ENCODE peak calls at places on chromosome 14, in six cellular contexts. One of them, this sample, is unnamed.

GRCh38 chr14:71591929-71592328 is 340.3 kb upstream of the RGS6 start:
- DNase-seq in transverse colon: no peak
- DNase-seq in Peyer's patch: no peak
- DNase-seq in breast epithelium: no peak
- DNase-seq in OCI-LY7: peak; percentile 59
- DNase-seq in kidney: no peak
- DNase-seq in this sample: no peak

GRCh38 chr14:65482769-65483438 is 70.4 kb downstream of the FUT8 start:
- DNase-seq in kidney: no peak
- DNase-seq in breast epithelium: no peak
- DNase-seq in transverse colon: no peak
- DNase-seq in Peyer's patch: no peak
- DNase-seq in OCI-LY7: no peak
- DNase-seq in this sample: no peak

GRCh38 chr14:95496111-95496681 is 20.3 kb downstream of the SYNE3 start:
- DNase-seq in kidney: peak; percentile 8
- DNase-seq in transverse colon: no peak
- DNase-seq in Peyer's patch: no peak
- DNase-seq in breast epithelium: no peak
- DNase-seq in OCI-LY7: no peak
- DNase-seq in this sample: no peak

GRCh38 chr14:21070083-21070609 is at the start of gene ARHGEF40:
- DNase-seq in kidney: peak; percentile 89
- DNase-seq in Peyer's patch: peak; percentile 77
- DNase-seq in breast epithelium: no peak
- DNase-seq in OCI-LY7: peak; percentile 36
- DNase-seq in transverse colon: peak; percentile 69
- DNase-seq in this sample: peak; percentile 75

GRCh38 chr14:69014829-69015259 is 35.7 kb upstream of the ACTN1 start:
- DNase-seq in transverse colon: no peak
- DNase-seq in Peyer's patch: no peak
- DNase-seq in OCI-LY7: no peak
- DNase-seq in kidney: peak; percentile 48
- DNase-seq in breast epithelium: no peak
- DNase-seq in this sample: no peak

GRCh38 chr14:25121342-25122129 is 71.6 kb upstream of the STXBP6 start:
- DNase-seq in Peyer's patch: no peak
- DNase-seq in OCI-LY7: no peak
- DNase-seq in transverse colon: no peak
- DNase-seq in breast epithelium: no peak
- DNase-seq in kidney: no peak
- DNase-seq in this sample: no peak

GRCh38 chr14:36944307-36945010 is 227.9 kb downstream of the SLC25A21 start:
- DNase-seq in OCI-LY7: no peak
- DNase-seq in transverse colon: no peak
- DNase-seq in kidney: no peak
- DNase-seq in Peyer's patch: no peak
- DNase-seq in breast epithelium: no peak
- DNase-seq in this sample: no peak

GRCh38 chr14:92435154-92435553 is 78.4 kb upstream of the RIN3 start:
- DNase-seq in Peyer's patch: no peak
- DNase-seq in OCI-LY7: no peak
- DNase-seq in breast epithelium: no peak
- DNase-seq in kidney: no peak
- DNase-seq in transverse colon: no peak
- DNase-seq in this sample: no peak

GRCh38 chr14:66045572-66046021 is 440.6 kb upstream of the CCDC196 start:
- DNase-seq in kidney: no peak
- DNase-seq in OCI-LY7: no peak
- DNase-seq in breast epithelium: no peak
- DNase-seq in Peyer's patch: no peak
- DNase-seq in transverse colon: no peak
- DNase-seq in this sample: no peak

GRCh38 chr14:54566410-54567223 is at the start of gene SAMD4A:
- DNase-seq in OCI-LY7: peak; percentile 46
- DNase-seq in transverse colon: peak; percentile 75
- DNase-seq in Peyer's patch: peak; percentile 79
- DNase-seq in kidney: peak; percentile 94
- DNase-seq in breast epithelium: peak; percentile 68
- DNase-seq in this sample: peak; percentile 87

GRCh38 chr14:45377201-45377600 is 124.2 kb upstream of the MIS18BP1 start:
- DNase-seq in transverse colon: no peak
- DNase-seq in breast epithelium: no peak
- DNase-seq in Peyer's patch: no peak
- DNase-seq in OCI-LY7: no peak
- DNase-seq in kidney: no peak
- DNase-seq in this sample: no peak

GRCh38 chr14:78758333-78758732 is 588.2 kb downstream of the NRXN3 start:
- DNase-seq in transverse colon: no peak
- DNase-seq in OCI-LY7: peak; percentile 24
- DNase-seq in breast epithelium: no peak
- DNase-seq in kidney: no peak
- DNase-seq in Peyer's patch: no peak
- DNase-seq in this sample: no peak

GRCh38 chr14:97846156-97846555 is 1049.0 kb downstream of the VRK1 start:
- DNase-seq in kidney: no peak
- DNase-seq in breast epithelium: no peak
- DNase-seq in Peyer's patch: no peak
- DNase-seq in transverse colon: no peak
- DNase-seq in OCI-LY7: no peak
- DNase-seq in this sample: no peak

GRCh38 chr14:59161571-59162175 is 26.8 kb upstream of the DAAM1 start:
- DNase-seq in kidney: no peak
- DNase-seq in breast epithelium: no peak
- DNase-seq in OCI-LY7: no peak
- DNase-seq in transverse colon: no peak
- DNase-seq in Peyer's patch: no peak
- DNase-seq in this sample: no peak

GRCh38 chr14:55131782-55132181 is 2.7 kb downstream of the LGALS3 start:
- DNase-seq in Peyer's patch: no peak
- DNase-seq in kidney: no peak
- DNase-seq in OCI-LY7: peak; percentile 19
- DNase-seq in breast epithelium: no peak
- DNase-seq in transverse colon: peak; percentile 54
- DNase-seq in this sample: no peak

GRCh38 chr14:90058876-90059458 is 2.8 kb upstream of the KCNK13 start:
- DNase-seq in OCI-LY7: no peak
- DNase-seq in kidney: no peak
- DNase-seq in transverse colon: no peak
- DNase-seq in Peyer's patch: no peak
- DNase-seq in breast epithelium: no peak
- DNase-seq in this sample: no peak

DNA sequence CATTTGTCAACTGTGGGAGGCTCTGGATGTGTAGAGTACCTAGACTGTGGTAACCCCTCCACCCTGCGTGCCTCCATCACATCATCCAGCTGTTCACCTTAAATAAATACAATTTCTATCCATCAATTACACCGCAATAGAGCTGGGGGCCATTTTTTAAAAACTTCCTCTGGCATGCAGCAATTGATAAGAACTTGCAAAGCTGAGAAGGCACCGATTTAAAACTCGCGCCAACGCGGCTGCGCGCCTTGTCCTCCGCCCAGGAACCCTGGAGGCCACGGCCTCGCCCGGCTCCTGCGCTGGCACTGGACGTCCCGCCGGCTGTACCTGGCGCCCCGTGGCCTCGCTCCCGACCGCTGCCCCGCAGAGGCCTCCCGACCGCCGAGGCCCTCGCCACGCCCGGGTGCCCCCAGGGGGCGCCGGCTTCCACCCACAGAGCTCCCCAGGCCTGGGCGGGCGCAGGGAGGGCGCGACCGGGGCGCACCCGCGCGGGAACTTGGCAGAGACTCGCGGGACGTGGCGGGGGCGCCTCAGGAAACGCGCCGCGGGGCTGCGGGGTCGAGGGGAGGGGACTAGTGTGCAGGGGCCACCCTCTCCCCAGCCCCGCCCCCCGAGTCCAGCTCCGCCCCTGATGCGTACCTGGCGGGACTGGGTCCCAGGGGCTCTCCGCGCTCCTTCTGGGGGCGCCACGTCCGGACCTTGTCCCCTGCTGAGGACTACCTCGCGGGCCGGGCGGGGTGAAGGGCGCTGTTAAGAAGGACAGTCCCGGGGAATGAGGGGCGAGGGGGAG is 65.6 kb downstream of the TNFAIP2 start:
- DNase-seq in transverse colon: peak; percentile 37
- DNase-seq in Peyer's patch: peak; percentile 77
- DNase-seq in breast epithelium: no peak
- DNase-seq in OCI-LY7: no peak
- DNase-seq in kidney: peak; percentile 80
- DNase-seq in this sample: peak; percentile 51
- TF ChIP-seq CTCF in transverse colon: no peak
- TF ChIP-seq CTCF in Peyer's patch: no peak
- TF ChIP-seq CTCF in breast epithelium: no peak
- TF ChIP-seq CTCF in OCI-LY7: no peak
- TF ChIP-seq CTCF in kidney: peak; percentile 32
- TF ChIP-seq CTCF in this sample: peak; percentile 36

GRCh38 chr14:35915775-35916174 is 89.6 kb downstream of the BRMS1L start:
- DNase-seq in breast epithelium: no peak
- DNase-seq in transverse colon: no peak
- DNase-seq in OCI-LY7: no peak
- DNase-seq in Peyer's patch: no peak
- DNase-seq in kidney: no peak
- DNase-seq in this sample: no peak

GRCh38 chr14:35911097-35911496 is 85.0 kb downstream of the BRMS1L start:
- DNase-seq in Peyer's patch: no peak
- DNase-seq in breast epithelium: no peak
- DNase-seq in transverse colon: no peak
- DNase-seq in kidney: no peak
- DNase-seq in OCI-LY7: no peak
- DNase-seq in this sample: no peak

GRCh38 chr14:35910191-35910590 is 84.1 kb downstream of the BRMS1L start:
- DNase-seq in Peyer's patch: no peak
- DNase-seq in transverse colon: no peak
- DNase-seq in OCI-LY7: no peak
- DNase-seq in breast epithelium: no peak
- DNase-seq in kidney: no peak
- DNase-seq in this sample: no peak

GRCh38 chr14:35909675-35910074 is 83.5 kb downstream of the BRMS1L start:
- DNase-seq in OCI-LY7: no peak
- DNase-seq in kidney: no peak
- DNase-seq in transverse colon: peak; percentile 44
- DNase-seq in Peyer's patch: no peak
- DNase-seq in breast epithelium: no peak
- DNase-seq in this sample: no peak

GRCh38 chr14:35915185-35915584 is 89.0 kb downstream of the BRMS1L start:
- DNase-seq in breast epithelium: no peak
- DNase-seq in Peyer's patch: no peak
- DNase-seq in transverse colon: no peak
- DNase-seq in kidney: no peak
- DNase-seq in OCI-LY7: no peak
- DNase-seq in this sample: no peak
- H3K36me3 ChIP-seq in breast epithelium: no peaks in the 10 kb centered on the region
- H3K36me3 ChIP-seq in Peyer's patch: no peaks in the 10 kb centered on the region
- H3K36me3 ChIP-seq in transverse colon: no peaks in the 10 kb centered on the region
- H3K36me3 ChIP-seq in kidney: no peaks in the 10 kb centered on the region
- H3K36me3 ChIP-seq in OCI-LY7: no peaks in the 10 kb centered on the region
- H3K36me3 ChIP-seq in this sample: no peaks in the 10 kb centered on the region

GRCh38 chr14:104522926-104523545 is 56.5 kb upstream of the C14orf180 start:
- DNase-seq in transverse colon: no peak
- DNase-seq in Peyer's patch: no peak
- DNase-seq in OCI-LY7: no peak
- DNase-seq in breast epithelium: no peak
- DNase-seq in kidney: no peak
- DNase-seq in this sample: no peak
- H3K4me3 ChIP-seq in transverse colon: no peak overlapping the region
- H3K4me3 ChIP-seq in Peyer's patch: no peak overlapping the region
- H3K4me3 ChIP-seq in OCI-LY7: no peak overlapping the region
- H3K4me3 ChIP-seq in breast epithelium: no peak overlapping the region
- H3K4me3 ChIP-seq in kidney: no peak overlapping the region
- H3K4me3 ChIP-seq in this sample: no peak overlapping the region

GRCh38 chr14:52020866-52021717 is 31.7 kb downstream of the RTRAF start:
- DNase-seq in OCI-LY7: no peak
- DNase-seq in breast epithelium: no peak
- DNase-seq in kidney: no peak
- DNase-seq in transverse colon: no peak
- DNase-seq in Peyer's patch: no peak
- DNase-seq in this sample: no peak
- TF ChIP-seq CTCF in OCI-LY7: no peak
- TF ChIP-seq CTCF in breast epithelium: no peak
- TF ChIP-seq CTCF in kidney: no peak
- TF ChIP-seq CTCF in transverse colon: no peak
- TF ChIP-seq CTCF in Peyer's patch: no peak
- TF ChIP-seq CTCF in this sample: no peak

GRCh38 chr14:76169776-76170175 is 18.1 kb downstream of the GPATCH2L start:
- DNase-seq in transverse colon: no peak
- DNase-seq in OCI-LY7: no peak
- DNase-seq in Peyer's patch: no peak
- DNase-seq in kidney: no peak
- DNase-seq in breast epithelium: no peak
- DNase-seq in this sample: no peak
- H3K36me3 ChIP-seq in transverse colon: peaks cover 24% of the 10 kb centered on the region
- H3K36me3 ChIP-seq in OCI-LY7: peaks cover 93% of the 10 kb centered on the region
- H3K36me3 ChIP-seq in Peyer's patch: no peaks in the 10 kb centered on the region
- H3K36me3 ChIP-seq in kidney: peaks cover 44% of the 10 kb centered on the region
- H3K36me3 ChIP-seq in breast epithelium: peaks cover 9% of the 10 kb centered on the region
- H3K36me3 ChIP-seq in this sample: peaks cover 74% of the 10 kb centered on the region

DNA sequence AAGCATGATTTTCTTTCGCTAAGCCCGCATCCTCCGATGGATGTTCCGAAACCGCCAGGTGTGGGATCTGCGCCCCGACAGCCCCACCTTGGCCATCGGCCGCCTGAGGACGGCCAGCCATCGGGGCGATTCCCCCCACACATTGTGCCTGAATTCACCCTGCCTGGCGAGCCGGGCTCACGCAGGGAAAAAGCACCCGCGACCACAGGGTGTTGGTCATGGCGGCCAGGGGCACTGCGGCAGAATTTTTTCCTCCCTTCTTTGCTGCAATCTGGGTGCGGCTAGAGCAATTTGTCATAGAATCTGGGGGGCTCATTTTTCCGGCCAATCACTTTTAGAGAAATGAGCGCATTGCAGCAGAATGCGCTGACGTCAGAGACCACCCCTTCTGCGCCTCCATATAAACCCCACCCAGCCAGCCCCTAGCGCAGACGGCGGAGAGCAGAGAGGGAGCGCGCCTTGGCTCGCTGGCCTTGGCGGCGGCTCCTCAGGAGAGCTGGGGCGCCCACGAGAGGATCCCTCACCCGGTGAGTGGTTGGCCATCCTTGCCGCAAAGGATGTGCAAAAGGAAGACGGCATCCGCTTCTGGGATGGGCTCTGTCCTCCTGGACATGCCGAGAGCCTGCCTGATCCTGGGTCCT is at the start of gene MEG3:
- DNase-seq in kidney: peak; percentile 75
- DNase-seq in Peyer's patch: no peak
- DNase-seq in transverse colon: peak; percentile 22
- DNase-seq in breast epithelium: no peak
- DNase-seq in OCI-LY7: no peak
- DNase-seq in this sample: no peak
- H3K4me3 ChIP-seq in kidney: peak within 1 kb of the TSS; percentile 42
- H3K4me3 ChIP-seq in Peyer's patch: peak within 1 kb of the TSS; percentile 12
- H3K4me3 ChIP-seq in transverse colon: peak within 1 kb of the TSS; percentile 14
- H3K4me3 ChIP-seq in breast epithelium: peak within 1 kb of the TSS; percentile 47
- H3K4me3 ChIP-seq in OCI-LY7: no peak within 1 kb of the TSS
- H3K4me3 ChIP-seq in this sample: peak within 1 kb of the TSS; percentile 33